ENCODE peak calls at places on chromosomes 13 and 19, in ten cellular contexts. One of them, this sample, is unnamed.

GRCh38 chr19:2249880-2250764 is 999 bp downstream of the AMH start:
- DNase-seq in PC-9: no peak
- DNase-seq in CD8-positive, alpha-beta T cell: no peak
- DNase-seq in lower lobe of right lung: no peak
- DNase-seq in neural progenitor cell: no peak
- DNase-seq in pancreas: no peak
- DNase-seq in tibial nerve: no peak
- DNase-seq in HepG2: no peak
- DNase-seq in esophagus squamous epithelium: no peak
- DNase-seq in uterus: no peak
- DNase-seq in this sample: no peak

GRCh38 chr13:45584816-45585215 is 30.7 kb downstream of the ERICH6B start:
- DNase-seq in PC-9: no peak
- DNase-seq in CD8-positive, alpha-beta T cell: no peak
- DNase-seq in lower lobe of right lung: no peak
- DNase-seq in neural progenitor cell: peak; percentile 9
- DNase-seq in pancreas: no peak
- DNase-seq in tibial nerve: no peak
- DNase-seq in HepG2: peak; percentile 20
- DNase-seq in esophagus squamous epithelium: no peak
- DNase-seq in uterus: no peak
- DNase-seq in this sample: no peak

GRCh38 chr19:19425170-19425875 is 19.8 kb downstream of the GATAD2A start:
- DNase-seq in PC-9: no peak
- DNase-seq in CD8-positive, alpha-beta T cell: no peak
- DNase-seq in lower lobe of right lung: no peak
- DNase-seq in neural progenitor cell: no peak
- DNase-seq in pancreas: no peak
- DNase-seq in tibial nerve: no peak
- DNase-seq in HepG2: no peak
- DNase-seq in esophagus squamous epithelium: no peak
- DNase-seq in uterus: no peak
- DNase-seq in this sample: no peak

GRCh38 chr19:944663-945241 is 18.9 kb downstream of the ARID3A start:
- DNase-seq in PC-9: peak; percentile 70
- DNase-seq in CD8-positive, alpha-beta T cell: no peak
- DNase-seq in lower lobe of right lung: no peak
- DNase-seq in neural progenitor cell: no peak
- DNase-seq in pancreas: no peak
- DNase-seq in tibial nerve: no peak
- DNase-seq in HepG2: no peak
- DNase-seq in esophagus squamous epithelium: no peak
- DNase-seq in uterus: no peak
- DNase-seq in this sample: no peak

GRCh38 chr13:110262494-110262893 is 44.5 kb downstream of the COL4A1 start:
- DNase-seq in PC-9: no peak
- DNase-seq in CD8-positive, alpha-beta T cell: no peak
- DNase-seq in lower lobe of right lung: no peak
- DNase-seq in neural progenitor cell: peak; percentile 58
- DNase-seq in pancreas: no peak
- DNase-seq in tibial nerve: no peak
- DNase-seq in HepG2: no peak
- DNase-seq in esophagus squamous epithelium: no peak
- DNase-seq in uterus: no peak
- DNase-seq in this sample: no peak

GRCh38 chr19:42099336-42099925 is 23.5 kb downstream of the ZNF574 start:
- DNase-seq in PC-9: no peak
- DNase-seq in CD8-positive, alpha-beta T cell: no peak
- DNase-seq in lower lobe of right lung: no peak
- DNase-seq in neural progenitor cell: no peak
- DNase-seq in pancreas: no peak
- DNase-seq in tibial nerve: no peak
- DNase-seq in HepG2: no peak
- DNase-seq in esophagus squamous epithelium: no peak
- DNase-seq in uterus: no peak
- DNase-seq in this sample: no peak

GRCh38 chr19:13692096-13692495 is 72.2 kb upstream of the MRI1 start:
- DNase-seq in PC-9: no peak
- DNase-seq in CD8-positive, alpha-beta T cell: no peak
- DNase-seq in lower lobe of right lung: no peak
- DNase-seq in neural progenitor cell: no peak
- DNase-seq in pancreas: no peak
- DNase-seq in tibial nerve: no peak
- DNase-seq in HepG2: no peak
- DNase-seq in esophagus squamous epithelium: no peak
- DNase-seq in uterus: no peak
- DNase-seq in this sample: no peak

GRCh38 chr13:75550159-75550567 is 572 bp downstream of the UCHL3 start:
- DNase-seq in PC-9: peak; percentile 57
- DNase-seq in CD8-positive, alpha-beta T cell: no peak
- DNase-seq in lower lobe of right lung: no peak
- DNase-seq in neural progenitor cell: peak; percentile 10
- DNase-seq in pancreas: peak; percentile 24
- DNase-seq in tibial nerve: no peak
- DNase-seq in HepG2: peak; percentile 52
- DNase-seq in esophagus squamous epithelium: no peak
- DNase-seq in uterus: peak; percentile 22
- DNase-seq in this sample: no peak

GRCh38 chr13:90553167-90553566 is 794.3 kb upstream of the MIR17HG start:
- DNase-seq in PC-9: no peak
- DNase-seq in CD8-positive, alpha-beta T cell: no peak
- DNase-seq in lower lobe of right lung: no peak
- DNase-seq in neural progenitor cell: no peak
- DNase-seq in pancreas: no peak
- DNase-seq in tibial nerve: no peak
- DNase-seq in HepG2: no peak
- DNase-seq in esophagus squamous epithelium: no peak
- DNase-seq in uterus: no peak
- DNase-seq in this sample: no peak

GRCh38 chr13:76943646-76944045 is 4.7 kb upstream of the ACOD1 start:
- DNase-seq in PC-9: no peak
- DNase-seq in CD8-positive, alpha-beta T cell: no peak
- DNase-seq in lower lobe of right lung: no peak
- DNase-seq in neural progenitor cell: no peak
- DNase-seq in pancreas: no peak
- DNase-seq in tibial nerve: no peak
- DNase-seq in HepG2: no peak
- DNase-seq in esophagus squamous epithelium: no peak
- DNase-seq in uterus: no peak
- DNase-seq in this sample: no peak
- H3K27ac ChIP-seq in PC-9: no peak overlapping the region
- H3K27ac ChIP-seq in CD8-positive, alpha-beta T cell: no peak overlapping the region
- H3K27ac ChIP-seq in lower lobe of right lung: no peak overlapping the region
- H3K27ac ChIP-seq in neural progenitor cell: no peak overlapping the region
- H3K27ac ChIP-seq in pancreas: no peak overlapping the region
- H3K27ac ChIP-seq in tibial nerve: no peak overlapping the region
- H3K27ac ChIP-seq in HepG2: no peak overlapping the region
- H3K27ac ChIP-seq in esophagus squamous epithelium: no peak overlapping the region
- H3K27ac ChIP-seq in uterus: no peak overlapping the region
- H3K27ac ChIP-seq in this sample: no peak overlapping the region

DNA sequence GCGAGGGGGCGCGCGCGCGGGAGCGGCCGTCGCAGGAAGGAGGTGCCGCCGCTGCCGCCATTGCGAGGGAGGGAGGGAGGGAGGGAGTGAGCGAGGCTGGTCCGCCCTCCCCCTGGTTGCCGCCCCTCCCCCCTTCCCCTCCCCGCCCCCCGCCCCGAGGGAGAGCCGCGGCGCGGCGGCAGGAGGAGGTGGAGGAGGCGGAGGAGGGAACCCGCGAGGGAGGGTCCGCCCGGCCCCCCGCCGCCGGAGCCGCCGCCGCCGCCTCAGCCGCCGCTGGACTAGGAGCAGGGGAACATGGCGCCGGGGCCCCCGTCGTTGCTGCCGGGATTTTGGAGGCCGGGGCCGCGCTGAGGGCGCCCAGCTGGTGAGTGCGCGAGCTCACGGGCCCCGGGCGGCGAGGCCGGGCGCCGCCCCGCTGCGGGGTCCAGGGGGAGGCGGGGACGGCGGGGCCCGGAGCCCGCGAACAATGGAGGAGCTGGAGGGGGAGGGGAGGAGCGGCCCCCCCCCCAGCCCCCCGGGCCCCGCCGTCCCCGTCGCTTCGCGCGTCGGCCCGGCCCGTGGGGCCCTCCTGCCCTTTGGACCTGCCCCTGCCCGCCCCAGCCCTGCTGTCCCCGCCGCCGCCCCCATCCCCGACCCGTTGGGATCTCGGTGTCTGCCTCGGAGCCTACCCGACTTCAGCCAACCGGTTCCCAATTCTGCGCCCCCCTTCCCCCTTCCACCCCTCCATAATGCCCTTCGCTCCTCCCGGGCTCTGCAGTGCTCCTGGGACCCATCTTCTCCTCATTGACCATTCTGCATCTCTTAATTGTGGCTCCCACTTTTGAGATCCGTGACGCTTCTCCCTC is at the start of gene ARHGAP35:
- DNase-seq in PC-9: no peak
- DNase-seq in CD8-positive, alpha-beta T cell: peak; percentile 18
- DNase-seq in lower lobe of right lung: peak; percentile 66
- DNase-seq in neural progenitor cell: no peak
- DNase-seq in pancreas: peak; percentile 48
- DNase-seq in tibial nerve: no peak
- DNase-seq in HepG2: no peak
- DNase-seq in esophagus squamous epithelium: no peak
- DNase-seq in uterus: peak; percentile 43
- DNase-seq in this sample: no peak
- H3K4me1 ChIP-seq in PC-9: peaks cover 55% of the 10 kb centered on the region
- H3K4me1 ChIP-seq in CD8-positive, alpha-beta T cell: peaks cover 41% of the 10 kb centered on the region
- H3K4me1 ChIP-seq in lower lobe of right lung: peaks cover 66% of the 10 kb centered on the region
- H3K4me1 ChIP-seq in neural progenitor cell: peaks cover 29% of the 10 kb centered on the region
- H3K4me1 ChIP-seq in pancreas: peaks cover 38% of the 10 kb centered on the region
- H3K4me1 ChIP-seq in tibial nerve: peaks cover 46% of the 10 kb centered on the region
- H3K4me1 ChIP-seq in HepG2: peaks cover 64% of the 10 kb centered on the region
- H3K4me1 ChIP-seq in esophagus squamous epithelium: peaks cover 73% of the 10 kb centered on the region
- H3K4me1 ChIP-seq in uterus: peaks cover 7% of the 10 kb centered on the region
- H3K4me1 ChIP-seq in this sample: peaks cover 54% of the 10 kb centered on the region

GRCh38 chr19:38696733-38697055 is 47.6 kb downstream of the CAPN12 start:
- DNase-seq in PC-9: no peak
- DNase-seq in CD8-positive, alpha-beta T cell: no peak
- DNase-seq in lower lobe of right lung: no peak
- DNase-seq in neural progenitor cell: no peak
- DNase-seq in pancreas: no peak
- DNase-seq in tibial nerve: no peak
- DNase-seq in HepG2: no peak
- DNase-seq in esophagus squamous epithelium: no peak
- DNase-seq in uterus: no peak
- DNase-seq in this sample: no peak
- H3K36me3 ChIP-seq in PC-9: peaks cover 33% of the 10 kb centered on the region
- H3K36me3 ChIP-seq in CD8-positive, alpha-beta T cell: no peaks in the 10 kb centered on the region
- H3K36me3 ChIP-seq in lower lobe of right lung: peaks cover 47% of the 10 kb centered on the region
- H3K36me3 ChIP-seq in neural progenitor cell: no peaks in the 10 kb centered on the region
- H3K36me3 ChIP-seq in pancreas: peaks cover 2% of the 10 kb centered on the region
- H3K36me3 ChIP-seq in tibial nerve: no peaks in the 10 kb centered on the region
- H3K36me3 ChIP-seq in HepG2: peaks cover 26% of the 10 kb centered on the region
- H3K36me3 ChIP-seq in esophagus squamous epithelium: no peaks in the 10 kb centered on the region
- H3K36me3 ChIP-seq in uterus: no peaks in the 10 kb centered on the region
- H3K36me3 ChIP-seq in this sample: no peaks in the 10 kb centered on the region

DNA sequence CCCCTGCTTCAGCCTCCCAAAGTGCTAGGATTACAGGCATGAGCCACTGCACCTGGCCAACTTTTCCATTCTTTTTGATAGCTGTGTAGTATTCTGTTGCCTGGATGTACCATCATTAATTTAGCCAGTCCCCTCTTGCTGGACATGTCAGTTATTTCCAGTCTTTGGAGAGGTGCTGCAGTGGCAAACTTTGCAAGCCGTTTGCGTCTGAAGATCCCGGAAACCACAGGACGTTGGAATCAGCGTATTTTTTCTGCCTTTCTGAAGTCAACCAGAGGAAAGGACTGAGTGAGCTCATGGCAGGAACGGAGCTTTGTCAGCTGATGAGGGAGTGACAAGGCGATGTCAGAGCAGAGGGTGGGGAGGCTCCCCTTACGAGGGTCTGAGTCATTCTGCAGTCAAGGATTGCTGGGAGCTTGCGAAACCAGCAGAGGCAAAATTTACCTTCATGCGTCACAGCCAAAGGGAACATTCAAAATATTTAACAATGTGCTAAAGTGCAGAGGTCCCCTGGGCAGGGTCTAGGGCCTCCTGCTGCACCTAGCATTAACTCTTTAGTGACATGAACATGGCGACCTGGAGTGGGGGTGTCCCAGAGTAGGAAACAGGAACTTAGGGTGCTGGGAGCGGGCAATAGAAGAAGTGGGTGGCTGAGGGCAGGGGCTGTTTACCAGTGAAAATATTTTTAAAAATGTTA is 5.6 kb downstream of the C5AR1 start:
- DNase-seq in PC-9: peak; percentile 80
- DNase-seq in CD8-positive, alpha-beta T cell: no peak
- DNase-seq in lower lobe of right lung: peak; percentile 81
- DNase-seq in neural progenitor cell: no peak
- DNase-seq in pancreas: peak; percentile 36
- DNase-seq in tibial nerve: no peak
- DNase-seq in HepG2: peak; percentile 97
- DNase-seq in esophagus squamous epithelium: no peak
- DNase-seq in uterus: peak; percentile 42
- DNase-seq in this sample: no peak
- H3K27ac ChIP-seq in PC-9: peak overlapping the region; percentile 70
- H3K27ac ChIP-seq in CD8-positive, alpha-beta T cell: no peak overlapping the region
- H3K27ac ChIP-seq in lower lobe of right lung: peak overlapping the region; percentile 65
- H3K27ac ChIP-seq in neural progenitor cell: no peak overlapping the region
- H3K27ac ChIP-seq in pancreas: peak overlapping the region; percentile 44
- H3K27ac ChIP-seq in tibial nerve: peak overlapping the region; percentile 57
- H3K27ac ChIP-seq in HepG2: peak overlapping the region; percentile 77
- H3K27ac ChIP-seq in esophagus squamous epithelium: no peak overlapping the region
- H3K27ac ChIP-seq in uterus: no peak overlapping the region
- H3K27ac ChIP-seq in this sample: no peak overlapping the region

GRCh38 chr19:10145031-10145430 is 25.3 kb upstream of the EIF3G start:
- DNase-seq in PC-9: no peak
- DNase-seq in CD8-positive, alpha-beta T cell: no peak
- DNase-seq in lower lobe of right lung: no peak
- DNase-seq in neural progenitor cell: no peak
- DNase-seq in pancreas: no peak
- DNase-seq in tibial nerve: no peak
- DNase-seq in HepG2: no peak
- DNase-seq in esophagus squamous epithelium: no peak
- DNase-seq in uterus: no peak
- DNase-seq in this sample: no peak
- H3K4me1 ChIP-seq in PC-9: no peaks in the 10 kb centered on the region
- H3K4me1 ChIP-seq in CD8-positive, alpha-beta T cell: peaks cover 45% of the 10 kb centered on the region
- H3K4me1 ChIP-seq in lower lobe of right lung: no peaks in the 10 kb centered on the region
- H3K4me1 ChIP-seq in neural progenitor cell: no peaks in the 10 kb centered on the region
- H3K4me1 ChIP-seq in pancreas: no peaks in the 10 kb centered on the region
- H3K4me1 ChIP-seq in tibial nerve: no peaks in the 10 kb centered on the region
- H3K4me1 ChIP-seq in HepG2: no peaks in the 10 kb centered on the region
- H3K4me1 ChIP-seq in esophagus squamous epithelium: no peaks in the 10 kb centered on the region
- H3K4me1 ChIP-seq in uterus: no peaks in the 10 kb centered on the region
- H3K4me1 ChIP-seq in this sample: no peaks in the 10 kb centered on the region

GRCh38 chr19:46009530-46010510 is 13.0 kb downstream of the PGLYRP1 start:
- DNase-seq in PC-9: peak; percentile 61
- DNase-seq in CD8-positive, alpha-beta T cell: peak; percentile 48
- DNase-seq in lower lobe of right lung: peak; percentile 81
- DNase-seq in neural progenitor cell: peak; percentile 79
- DNase-seq in pancreas: peak; percentile 78
- DNase-seq in tibial nerve: peak; percentile 51
- DNase-seq in HepG2: peak; percentile 28
- DNase-seq in esophagus squamous epithelium: no peak
- DNase-seq in uterus: peak; percentile 60
- DNase-seq in this sample: peak; percentile 78
- H3K36me3 ChIP-seq in PC-9: peaks cover 9% of the 10 kb centered on the region
- H3K36me3 ChIP-seq in CD8-positive, alpha-beta T cell: no peaks in the 10 kb centered on the region
- H3K36me3 ChIP-seq in lower lobe of right lung: peaks cover 34% of the 10 kb centered on the region
- H3K36me3 ChIP-seq in neural progenitor cell: no peaks in the 10 kb centered on the region
- H3K36me3 ChIP-seq in pancreas: no peaks in the 10 kb centered on the region
- H3K36me3 ChIP-seq in tibial nerve: peaks cover 3% of the 10 kb centered on the region
- H3K36me3 ChIP-seq in HepG2: peaks cover 2% of the 10 kb centered on the region
- H3K36me3 ChIP-seq in esophagus squamous epithelium: no peaks in the 10 kb centered on the region
- H3K36me3 ChIP-seq in uterus: no peaks in the 10 kb centered on the region
- H3K36me3 ChIP-seq in this sample: no peaks in the 10 kb centered on the region

GRCh38 chr13:35552172-35552844 is 75.8 kb upstream of the MAB21L1 start:
- DNase-seq in PC-9: no peak
- DNase-seq in CD8-positive, alpha-beta T cell: no peak
- DNase-seq in lower lobe of right lung: no peak
- DNase-seq in neural progenitor cell: no peak
- DNase-seq in pancreas: no peak
- DNase-seq in tibial nerve: no peak
- DNase-seq in HepG2: no peak
- DNase-seq in esophagus squamous epithelium: no peak
- DNase-seq in uterus: no peak
- DNase-seq in this sample: no peak
- H3K27ac ChIP-seq in PC-9: peak overlapping the region; percentile 49
- H3K27ac ChIP-seq in CD8-positive, alpha-beta T cell: no peak overlapping the region
- H3K27ac ChIP-seq in lower lobe of right lung: no peak overlapping the region
- H3K27ac ChIP-seq in neural progenitor cell: no peak overlapping the region
- H3K27ac ChIP-seq in pancreas: no peak overlapping the region
- H3K27ac ChIP-seq in tibial nerve: no peak overlapping the region
- H3K27ac ChIP-seq in HepG2: no peak overlapping the region
- H3K27ac ChIP-seq in esophagus squamous epithelium: no peak overlapping the region
- H3K27ac ChIP-seq in uterus: no peak overlapping the region
- H3K27ac ChIP-seq in this sample: no peak overlapping the region

This sample was measured in psoas muscle.